ENCODE peak calls at places on chromosome 18, in nine cellular contexts. U, A, Y, B, W, D, G, X and F are unnamed samples.

GRCh38 chr18:2303517-2304238 is 267.6 kb downstream of the METTL4 start:
- DNase-seq in A (peak; percentile 62), W (no peak), X (no peak), D (no peak), B (no peak), G (no peak), Y (no peak), U (no peak), F (no peak)

GRCh38 chr18:77054606-77055428 is 77.8 kb downstream of the MBP start:
- DNase-seq in B (peak; percentile 66), X (peak; percentile 93), A (peak; percentile 88), W (peak; percentile 81), Y (peak; percentile 71), U (peak; percentile 90), G (peak; percentile 97), D (peak; percentile 80), F (peak; percentile 73)

GRCh38 chr18:21489919-21490495 is 110.5 kb downstream of the ESCO1 start:
- DNase-seq in D (no peak), W (no peak), Y (no peak), A (no peak), U (no peak), X (no peak), B (no peak), G (no peak), F (no peak)

GRCh38 chr18:36688020-36688965 is 140.5 kb downstream of the TPGS2 start:
- DNase-seq in B (peak; percentile 42), A (peak; percentile 69), D (peak; percentile 78), X (peak; percentile 74), U (no peak), W (peak; percentile 49), G (no peak), Y (peak; percentile 23), F (peak; percentile 68)

GRCh38 chr18:2104620-2105462 is 466.5 kb downstream of the METTL4 start:
- DNase-seq in G (peak; percentile 80), A (peak; percentile 58), B (peak; percentile 19), W (peak; percentile 11), U (no peak), Y (peak; percentile 7), X (peak; percentile 24), D (peak; percentile 64), F (no peak)

GRCh38 chr18:73691118-73691517 is 456.5 kb downstream of the FBXO15 start:
- DNase-seq in W (no peak), U (no peak), X (peak; percentile 95), D (no peak), G (no peak), A (peak; percentile 4), Y (no peak), B (no peak), F (no peak)

GRCh38 chr18:58408665-58409064 is 220.2 kb downstream of the ALPK2 start:
- DNase-seq in B (no peak), D (no peak), A (no peak), Y (no peak), W (no peak), X (no peak), U (no peak), G (no peak), F (no peak)

GRCh38 chr18:59646946-59647307 is 50.3 kb downstream of the CCBE1 start:
- DNase-seq in Y (no peak), D (no peak), U (no peak), G (no peak), A (no peak), X (peak; percentile 44), B (no peak), W (no peak), F (no peak)

GRCh38 chr18:62432176-62432575 is 90.6 kb upstream of the ZCCHC2 start:
- DNase-seq in D (no peak), A (no peak), U (no peak), B (no peak), X (no peak), G (no peak), W (no peak), Y (no peak), F (no peak)

GRCh38 chr18:67705748-67706147 is 189.2 kb upstream of the DSEL start:
- DNase-seq in Y (no peak), X (no peak), W (no peak), G (no peak), U (no peak), B (no peak), D (no peak), A (no peak), F (no peak)

GRCh38 chr18:76402026-76402990 is 92.7 kb downstream of the ZNF516 start:
- DNase-seq in X (no peak), U (peak; percentile 59), D (no peak), W (peak; percentile 29), Y (no peak), B (no peak), G (no peak), A (no peak), F (no peak)

GRCh38 chr18:74896390-74896991 is 298.8 kb downstream of the ZNF407 start:
- DNase-seq in B (no peak), G (no peak), A (peak; percentile 16), U (no peak), X (peak; percentile 12), W (no peak), D (peak; percentile 43), Y (peak; percentile 7), F (no peak)

GRCh38 chr18:75639468-75639831 is 211.9 kb upstream of the SMIM21 start:
- DNase-seq in D (no peak), X (no peak), G (no peak), W (no peak), Y (no peak), B (no peak), U (no peak), A (no peak), F (no peak)

GRCh38 chr18:2984703-2985261 is 28.2 kb downstream of the LPIN2 start:
- DNase-seq in A (peak; percentile 30), X (no peak), U (no peak), B (no peak), D (no peak), G (no peak), W (no peak), Y (no peak), F (no peak)

GRCh38 chr18:69956037-69956436 is 8.4 kb upstream of the CD226 start:
- DNase-seq in X (no peak), G (no peak), D (no peak), U (no peak), W (no peak), B (no peak), A (no peak), Y (no peak), F (no peak)

GRCh38 chr18:30689216-30689615 is 353.3 kb downstream of the DSC3 start:
- DNase-seq in B (no peak), X (no peak), G (no peak), A (no peak), Y (no peak), D (no peak), U (no peak), W (no peak), F (no peak)

GRCh38 chr18:77076111-77076510 is 56.5 kb downstream of the MBP start:
- DNase-seq in D (no peak), B (no peak), W (no peak), Y (no peak), A (no peak), G (peak; percentile 67), X (no peak), U (no peak), F (no peak)

GRCh38 chr18:63705401-63705800 is 2.6 kb downstream of the SERPINB11 start:
- DNase-seq in U (no peak), A (no peak), Y (no peak), W (no peak), G (no peak), D (no peak), B (no peak), X (no peak), F (no peak)

GRCh38 chr18:24089059-24089458 is 49.8 kb upstream of the CABYR start:
- DNase-seq in Y (no peak), D (no peak), X (peak; percentile 20), G (no peak), A (peak; percentile 24), U (no peak), W (no peak), B (no peak), F (no peak)

GRCh38 chr18:3246636-3247242 is 862 bp upstream of the MYL12A start:
- DNase-seq in U (peak; percentile 74), W (peak; percentile 58), A (no peak), B (no peak), G (peak; percentile 80), Y (no peak), D (peak; percentile 49), X (no peak), F (no peak)

GRCh38 chr18:63216911-63217311 is 102.7 kb downstream of the BCL2 start:
- DNase-seq in Y (no peak), G (no peak), W (no peak), X (no peak), D (no peak), B (no peak), A (no peak), U (no peak), F (no peak)

GRCh38 chr18:478679-479078 is 21.8 kb downstream of the COLEC12 start:
- DNase-seq in G (no peak), A (no peak), Y (no peak), D (no peak), U (no peak), X (peak; percentile 76), B (no peak), W (no peak), F (no peak)

GRCh38 chr18:13710460-13710859 is 15.9 kb downstream of the FAM210A start:
- DNase-seq in U (no peak), Y (no peak), X (peak; percentile 22), B (no peak), D (no peak), W (no peak), A (no peak), G (no peak), F (no peak)

GRCh38 chr18:49072524-49072934 is 121.8 kb upstream of the SMAD7 start:
- DNase-seq in W (no peak), Y (no peak), A (no peak), B (no peak), D (no peak), X (peak; percentile 61), U (no peak), G (no peak), F (no peak)
- TF ChIP-seq POLR2A in W (no peak), Y (no peak), A (no peak), B (no peak), D (no peak), X (no peak), U (no peak), G (no peak), F (no peak)

GRCh38 chr18:25351773-25352628 is at the start of gene ZNF521:
- DNase-seq in G (peak; percentile 88), A (peak; percentile 93), X (peak; percentile 92), W (peak; percentile 89), D (peak; percentile 91), U (peak; percentile 94), B (peak; percentile 48), Y (peak; percentile 42), F (peak; percentile 77)
- TF ChIP-seq POLR2A in G (peak; percentile 44), A (peak; percentile 88), X (peak; percentile 59), W (peak; percentile 56), D (peak; percentile 51), U (no peak), B (no peak), Y (no peak), F (peak; percentile 49)

GRCh38 chr18:9136315-9137141 is at the start of gene ANKRD12:
- DNase-seq in X (peak; percentile 96), Y (peak; percentile 90), A (peak; percentile 99), B (peak; percentile 89), D (peak; percentile 98), G (peak; percentile 100), U (peak; percentile 99), W (peak; percentile 96), F (peak; percentile 91)
- TF ChIP-seq POLR2A in X (peak; percentile 93), Y (peak; percentile 66), A (peak; percentile 82), B (peak; percentile 82), D (peak; percentile 72), G (peak; percentile 63), U (peak; percentile 80), W (peak; percentile 91), F (peak; percentile 93)

GRCh38 chr18:51478908-51479307 is 281.4 kb upstream of the MEX3C start:
- DNase-seq in Y (no peak), X (no peak), U (no peak), W (no peak), G (no peak), D (no peak), A (no peak), B (no peak), F (no peak)
- TF ChIP-seq POLR2A in Y (no peak), X (no peak), U (no peak), W (no peak), G (no peak), D (no peak), A (no peak), B (no peak), F (no peak)